ENCODE peak calls at places on chromosomes 13 and 19, in four cellular contexts. O is CD14-positive monocyte, H is dorsolateral prefrontal cortex, S is fibroblast of lung. W is an unnamed sample.

GRCh38 chr13:30037306-30037705 is 186.9 kb upstream of the UBL3 start:
- DNase-seq in O (no peak), H (no peak), S (no peak), W (no peak)

GRCh38 chr13:112684041-112684440 is 5.8 kb upstream of the ATP11A start:
- DNase-seq in O (no peak), H (no peak), S (no peak), W (no peak)

GRCh38 chr19:4473011-4473410 is 914 bp downstream of the HDGFL2 start:
- DNase-seq in O (no peak), H (no peak), S (no peak), W (no peak)

GRCh38 chr19:35144600-35145436 is 1.8 kb downstream of the FXYD7 start:
- DNase-seq in O (no peak), H (peak; percentile 71), S (no peak), W (no peak)

GRCh38 chr19:48182434-48182833 is 12.0 kb downstream of the ZSWIM9 start:
- DNase-seq in O (no peak), H (no peak), S (no peak), W (no peak)

GRCh38 chr13:29936051-29936813 is 85.8 kb upstream of the UBL3 start:
- DNase-seq in O (no peak), H (no peak), S (no peak), W (no peak)

GRCh38 chr19:56661248-56661647 is 10.3 kb downstream of the ZNF835 start:
- DNase-seq in O (no peak), H (no peak), S (no peak), W (no peak)

GRCh38 chr13:58926858-58927257 is 1236.9 kb downstream of the DIAPH3 start:
- DNase-seq in O (no peak), H (no peak), S (no peak), W (no peak)

GRCh38 chr13:106104281-106104901 is 431.1 kb downstream of the EFNB2 start:
- DNase-seq in O (no peak), H (no peak), S (peak; percentile 83), W (no peak)

GRCh38 chr19:7831452-7831851 is 1.4 kb downstream of the EVI5L start:
- DNase-seq in O (no peak), H (peak; percentile 52), S (peak; percentile 36), W (no peak)

GRCh38 chr19:38718747-38719543 is 25.3 kb downstream of the CAPN12 start:
- DNase-seq in O (no peak), H (peak; percentile 79), S (peak; percentile 57), W (no peak)

GRCh38 chr19:1860133-1860775 is 3.1 kb downstream of the KLF16 start:
- DNase-seq in O (no peak), H (peak; percentile 79), S (peak; percentile 79), W (no peak)

GRCh38 chr19:1128111-1128510 is 24.3 kb downstream of the GPX4 start:
- DNase-seq in O (no peak), H (no peak), S (no peak), W (no peak)

GRCh38 chr13:68574053-68574452 is 1343.9 kb upstream of the PCDH9 start:
- DNase-seq in O (no peak), H (no peak), S (no peak), W (no peak)

GRCh38 chr13:59038824-59039223 is 1124.9 kb downstream of the DIAPH3 start:
- DNase-seq in O (no peak), H (no peak), S (peak; percentile 50), W (no peak)

GRCh38 chr19:41859213-41859617 is 840 bp upstream of the RPS19 start:
- DNase-seq in O (no peak), H (no peak), S (no peak), W (no peak)

GRCh38 chr13:75639426-75639825 is 3.3 kb downstream of the LMO7 start:
- DNase-seq in O (no peak), H (no peak), S (no peak), W (no peak)

GRCh38 chr19:13034636-13035035 is 39.4 kb downstream of the NFIX start:
- DNase-seq in O (no peak), H (no peak), S (no peak), W (no peak)

GRCh38 chr19:16288544-16288943 is 36.1 kb upstream of the KLF2 start:
- DNase-seq in O (no peak), H (no peak), S (peak; percentile 30), W (no peak)

GRCh38 chr13:20362642-20363041 is 130.5 kb upstream of the GJB6 start:
- DNase-seq in O (no peak), H (no peak), S (no peak), W (no peak)

GRCh38 chr13:87582399-87582798 is 88.8 kb upstream of the SLITRK5 start:
- DNase-seq in O (no peak), H (no peak), S (no peak), W (no peak)

GRCh38 chr19:29576761-29577661 is 29.1 kb upstream of the POP4 start:
- DNase-seq in O (no peak), H (no peak), S (no peak), W (no peak)
- TF ChIP-seq CTCF in O (no peak), H (no peak), S (no peak), W (no peak)

DNA sequence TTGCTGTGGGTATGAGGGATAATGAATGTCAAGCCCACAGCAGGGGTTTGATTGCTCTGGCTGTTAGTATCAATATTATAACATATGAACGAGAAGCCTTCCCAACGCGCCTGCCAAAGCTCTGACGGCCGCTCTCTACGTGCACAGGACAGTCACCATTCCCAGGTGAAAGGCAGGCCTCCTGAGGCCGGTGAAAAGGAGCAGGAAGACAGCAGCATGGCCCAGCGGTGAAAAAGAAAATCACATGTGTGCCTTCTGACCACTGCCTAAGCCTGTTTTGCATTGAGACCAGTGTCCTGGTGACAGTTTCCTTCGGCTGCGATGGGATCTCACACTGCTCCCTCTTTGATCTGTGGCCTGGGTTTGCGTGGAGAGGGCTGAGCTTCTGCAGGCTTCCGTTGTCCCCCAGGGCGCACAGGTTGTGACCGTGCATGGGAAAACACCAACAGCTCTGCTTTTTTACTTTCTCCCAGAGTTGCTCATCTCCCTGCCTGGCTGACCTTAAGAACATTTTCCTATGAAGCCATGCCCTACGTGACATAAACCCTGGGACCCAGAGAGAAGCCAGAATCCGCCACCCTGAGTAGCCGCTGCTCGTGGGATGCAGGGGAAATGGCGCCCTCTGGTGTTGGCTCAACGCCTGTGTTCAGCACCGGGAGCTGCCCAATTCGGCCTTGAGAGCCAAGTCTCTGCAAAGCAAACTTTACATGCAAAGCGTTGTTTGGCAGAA is 112.0 kb upstream of the GPR12 start:
- DNase-seq in O (no peak), H (peak; percentile 72), S (peak; percentile 24), W (peak; percentile 77)
- TF ChIP-seq CTCF in O (peak; percentile 62), H (peak; percentile 78), S (peak; percentile 48), W (peak; percentile 85)

GRCh38 chr13:55517312-55517711 is 1623.4 kb upstream of the PRR20A start:
- DNase-seq in O (no peak), H (no peak), S (no peak), W (peak; percentile 16)
- TF ChIP-seq CTCF in O (no peak), H (no peak), S (no peak), W (peak; percentile 58)

DNA sequence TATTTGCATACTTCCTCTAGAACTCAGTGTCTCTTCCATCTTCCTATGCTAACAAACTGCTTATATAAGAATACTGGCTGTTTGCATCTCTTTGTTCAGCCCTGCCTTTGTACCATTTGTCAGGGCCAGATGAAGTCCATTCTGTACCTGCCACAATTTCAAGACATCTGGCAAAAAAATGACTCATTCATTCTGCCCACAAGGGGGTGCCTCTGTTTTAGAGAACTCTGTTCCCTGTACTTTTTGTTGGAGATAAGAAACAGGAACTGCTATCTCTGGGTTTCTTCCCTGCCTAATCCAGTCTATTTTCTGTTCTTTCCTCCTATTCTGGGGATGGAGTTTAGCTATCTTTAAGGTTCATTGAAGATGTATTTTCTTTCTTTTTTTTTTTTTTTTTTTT is 23.0 kb downstream of the ZNF568 start:
- DNase-seq in O (no peak), H (no peak), S (no peak), W (no peak)
- TF ChIP-seq CTCF in O (no peak), H (no peak), S (no peak), W (no peak)

DNA sequence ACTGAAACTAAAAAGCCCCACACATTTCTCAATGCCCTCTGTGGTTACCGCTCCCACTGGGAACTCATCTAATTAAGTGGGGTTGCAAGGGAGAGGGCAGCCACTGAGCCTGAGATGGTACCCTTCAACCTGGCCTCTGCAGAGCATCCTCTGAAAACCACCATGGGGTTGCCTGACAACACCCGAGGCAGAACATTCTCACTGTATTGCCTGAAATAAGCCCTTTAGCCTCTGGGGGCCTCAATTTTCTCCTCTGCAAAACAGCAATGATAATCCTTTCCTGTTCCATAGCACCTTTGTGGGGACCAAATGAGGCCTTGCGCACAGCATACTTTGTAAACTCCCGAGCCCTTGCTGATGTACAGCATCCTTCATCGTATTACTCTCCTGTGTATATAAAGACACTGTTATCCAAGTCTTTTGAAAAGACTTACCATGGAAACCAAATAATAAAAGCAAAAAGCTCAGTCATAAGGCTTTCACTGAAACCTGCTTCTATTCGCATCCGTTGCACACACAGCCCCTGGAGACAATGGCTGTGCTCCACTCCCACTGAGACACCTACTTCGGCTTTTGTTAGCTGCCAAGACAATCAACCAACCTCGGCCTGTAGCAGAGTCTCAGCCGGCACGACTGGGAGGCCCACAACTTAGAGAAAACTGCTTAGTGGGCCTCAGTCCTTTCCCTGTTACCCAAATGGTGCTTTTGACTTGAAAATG is 276.0 kb downstream of the FOXO1 start:
- DNase-seq in O (no peak), H (no peak), S (no peak), W (no peak)
- TF ChIP-seq CTCF in O (no peak), H (no peak), S (no peak), W (no peak)

DNA sequence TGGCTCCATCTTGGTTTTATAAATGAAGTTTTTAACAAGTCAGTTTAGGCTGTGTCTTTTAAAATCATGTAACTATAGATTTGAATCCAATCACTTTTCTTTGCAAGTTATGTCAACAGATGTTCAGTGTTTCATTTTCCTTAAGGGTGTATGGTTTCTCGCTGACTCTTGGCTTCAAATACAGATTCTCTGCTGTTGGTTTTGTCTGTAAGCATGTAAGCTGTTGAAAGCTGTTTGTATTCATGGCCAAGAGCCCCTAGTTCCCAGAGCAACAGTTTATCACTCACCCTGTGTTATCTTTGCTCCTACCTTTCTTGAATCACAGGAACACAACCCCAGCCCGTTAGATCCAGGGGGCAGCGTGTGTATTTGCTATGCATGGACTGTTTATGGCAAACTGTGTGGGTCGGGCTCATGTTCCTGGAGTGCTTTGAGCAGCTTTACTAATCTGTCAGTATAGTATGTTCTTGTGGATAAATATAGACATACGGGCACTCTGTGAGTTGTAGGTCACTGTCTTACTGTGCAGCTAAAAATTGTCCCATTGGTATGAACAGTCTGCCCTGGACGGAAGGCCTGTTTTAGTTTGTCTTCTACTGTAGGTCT is 28.8 kb downstream of the FRY start:
- DNase-seq in O (no peak), H (no peak), S (peak; percentile 24), W (no peak)
- TF ChIP-seq CTCF in O (no peak), H (no peak), S (no peak), W (no peak)

GRCh38 chr13:73720216-73720840 is 413.9 kb downstream of the KLF12 start:
- DNase-seq in O (no peak), H (no peak), S (no peak), W (no peak)
- TF ChIP-seq CTCF in O (no peak), H (no peak), S (no peak), W (no peak)

W was measured in neural crest cell.